ENCODE peak calls at places on chromosomes 16 and 17, in eight cellular contexts. S is aorta; R is fibroblast of mammary gland; X is adipocyte; B is CD4-positive, CD25-positive, alpha-beta regulatory T cell; M is kidney epithelial cell; N is GM12865; Q is BE2C. L is an unnamed sample.

GRCh38 chr17:28811594-28812135 is 30.9 kb downstream of the FAM222B start:
- DNase-seq in S (no peak), R (peak; percentile 28), X (peak; percentile 42), B (peak; percentile 31), M (no peak), N (peak; percentile 15), Q (no peak), L (no peak)

GRCh38 chr16:67013823-67014640 is 14.9 kb upstream of the CBFB start:
- DNase-seq in S (peak; percentile 86), R (peak; percentile 47), X (peak; percentile 89), B (peak; percentile 64), M (no peak), N (peak; percentile 68), Q (peak; percentile 95), L (peak; percentile 93)

GRCh38 chr17:66115246-66115645 is 76.7 kb downstream of the CEP112 start:
- DNase-seq in S (no peak), R (peak; percentile 40), X (peak; percentile 29), B (no peak), M (no peak), N (no peak), Q (no peak), L (no peak)

GRCh38 chr17:55577011-55577586 is 65.8 kb upstream of the SMIM36 start:
- DNase-seq in S (peak; percentile 83), R (peak; percentile 95), X (peak; percentile 87), B (peak; percentile 13), M (peak; percentile 86), N (peak; percentile 78), Q (no peak), L (peak; percentile 55)

GRCh38 chr16:51201604-51202003 is 50.5 kb upstream of the SALL1 start:
- DNase-seq in S (no peak), R (no peak), X (no peak), B (no peak), M (no peak), N (no peak), Q (no peak), L (no peak)

GRCh38 chr17:78665952-78666920 is 89.0 kb upstream of the DNAH17 start:
- DNase-seq in S (peak; percentile 72), R (no peak), X (peak; percentile 19), B (peak; percentile 36), M (no peak), N (peak; percentile 67), Q (no peak), L (no peak)

GRCh38 chr17:66526827-66527226 is 224.4 kb downstream of the PRKCA start:
- DNase-seq in S (no peak), R (no peak), X (no peak), B (no peak), M (no peak), N (no peak), Q (no peak), L (no peak)

GRCh38 chr16:30619643-30620042 is 9.5 kb upstream of the ZNF689 start:
- DNase-seq in S (no peak), R (no peak), X (no peak), B (no peak), M (no peak), N (no peak), Q (no peak), L (no peak)

GRCh38 chr17:82689077-82689476 is 9.4 kb downstream of the RAB40B start:
- DNase-seq in S (peak; percentile 16), R (no peak), X (no peak), B (no peak), M (no peak), N (no peak), Q (no peak), L (no peak)

GRCh38 chr16:70700101-70701020 is 14.5 kb upstream of the MTSS2 start:
- DNase-seq in S (peak; percentile 84), R (no peak), X (no peak), B (no peak), M (no peak), N (no peak), Q (no peak), L (no peak)

GRCh38 chr17:48213797-48214196 is 106.2 kb downstream of the SNX11 start:
- DNase-seq in S (no peak), R (no peak), X (no peak), B (no peak), M (no peak), N (no peak), Q (no peak), L (no peak)

GRCh38 chr16:74874912-74875311 is 100.3 kb upstream of the FA2H start:
- DNase-seq in S (no peak), R (no peak), X (no peak), B (no peak), M (no peak), N (no peak), Q (no peak), L (no peak)

GRCh38 chr16:28950648-28951409 is at the start of gene NFATC2IP:
- DNase-seq in S (peak; percentile 100), R (peak; percentile 100), X (peak; percentile 100), B (peak; percentile 100), M (peak; percentile 99), N (peak; percentile 100), Q (peak; percentile 99), L (peak; percentile 100)

GRCh38 chr17:29143894-29144293 is 36.3 kb downstream of the MYO18A start:
- DNase-seq in S (peak; percentile 41), R (no peak), X (peak; percentile 61), B (no peak), M (no peak), N (peak; percentile 61), Q (peak; percentile 75), L (no peak)

GRCh38 chr16:56203052-56203451 is 11.8 kb downstream of the GNAO1 start:
- DNase-seq in S (peak; percentile 52), R (peak; percentile 20), X (no peak), B (no peak), M (no peak), N (peak; percentile 56), Q (peak; percentile 77), L (no peak)

GRCh38 chr16:70258946-70259345 is 7.2 kb upstream of the EXOSC6 start:
- DNase-seq in S (no peak), R (no peak), X (no peak), B (no peak), M (no peak), N (no peak), Q (no peak), L (no peak)

GRCh38 chr16:57266531-57267268 is 17.8 kb downstream of the PLLP start:
- DNase-seq in S (no peak), R (no peak), X (no peak), B (peak; percentile 52), M (no peak), N (no peak), Q (peak; percentile 32), L (no peak)

GRCh38 chr17:12768267-12768666 is 21.0 kb upstream of the ARHGAP44 start:
- DNase-seq in S (no peak), R (peak; percentile 40), X (no peak), B (no peak), M (no peak), N (no peak), Q (no peak), L (no peak)

GRCh38 chr17:12769981-12770380 is 19.3 kb upstream of the ARHGAP44 start:
- DNase-seq in S (no peak), R (peak; percentile 16), X (no peak), B (no peak), M (no peak), N (no peak), Q (no peak), L (no peak)

DNA sequence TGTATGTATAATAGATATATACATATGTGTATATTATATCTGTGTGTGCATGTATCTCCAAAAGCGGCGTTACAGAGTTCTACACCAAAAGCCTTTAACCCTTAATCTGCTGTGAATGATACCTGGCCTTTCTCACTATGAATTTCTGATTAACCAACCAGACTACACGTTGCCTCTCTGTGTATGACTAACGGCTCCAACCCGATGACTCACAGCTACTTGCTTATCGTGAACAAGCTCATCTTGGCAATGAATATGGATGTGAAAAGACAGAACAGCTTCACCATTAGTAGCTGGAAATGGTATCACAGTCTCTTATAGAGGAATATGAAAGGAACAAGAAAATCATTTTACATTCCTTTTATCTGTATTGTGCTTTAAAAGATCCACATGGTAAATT is 23.8 kb upstream of the ARHGAP44 start:
- DNase-seq in S (peak; percentile 57), R (peak; percentile 93), X (peak; percentile 79), B (no peak), M (peak; percentile 42), N (no peak), Q (no peak), L (peak; percentile 41)
- H3K4me3 ChIP-seq in S (no peak overlapping the region), R (no peak overlapping the region), X (no peak overlapping the region), B (no peak overlapping the region), M (no peak overlapping the region), N (no peak overlapping the region), Q (no peak overlapping the region), L (no peak overlapping the region)

GRCh38 chr17:43360376-43360738 is 38.4 kb upstream of the ARL4D start:
- DNase-seq in S (peak; percentile 50), R (peak; percentile 97), X (peak; percentile 80), B (peak; percentile 86), M (no peak), N (no peak), Q (peak; percentile 58), L (no peak)

GRCh38 chr17:43359469-43360105 is 39.2 kb upstream of the ARL4D start:
- DNase-seq in S (no peak), R (no peak), X (no peak), B (no peak), M (no peak), N (no peak), Q (no peak), L (peak; percentile 28)

GRCh38 chr17:43363926-43364285 is 34.9 kb upstream of the ARL4D start:
- DNase-seq in S (no peak), R (no peak), X (no peak), B (no peak), M (no peak), N (no peak), Q (no peak), L (no peak)

GRCh38 chr17:43363181-43363925 is 35.4 kb upstream of the ARL4D start:
- DNase-seq in S (no peak), R (no peak), X (no peak), B (no peak), M (no peak), N (no peak), Q (no peak), L (peak; percentile 42)

GRCh38 chr17:43360739-43361498 is 37.9 kb upstream of the ARL4D start:
- DNase-seq in S (peak; percentile 94), R (peak; percentile 100), X (peak; percentile 90), B (peak; percentile 95), M (peak; percentile 97), N (peak; percentile 100), Q (peak; percentile 94), L (peak; percentile 94)
- H3K4me3 ChIP-seq in S (peak overlapping the region; percentile 66), R (peak overlapping the region; percentile 86), X (peak overlapping the region; percentile 84), B (peak overlapping the region; percentile 95), M (peak overlapping the region; percentile 47), N (peak overlapping the region; percentile 62), Q (peak overlapping the region; percentile 75), L (peak overlapping the region; percentile 56)

DNA sequence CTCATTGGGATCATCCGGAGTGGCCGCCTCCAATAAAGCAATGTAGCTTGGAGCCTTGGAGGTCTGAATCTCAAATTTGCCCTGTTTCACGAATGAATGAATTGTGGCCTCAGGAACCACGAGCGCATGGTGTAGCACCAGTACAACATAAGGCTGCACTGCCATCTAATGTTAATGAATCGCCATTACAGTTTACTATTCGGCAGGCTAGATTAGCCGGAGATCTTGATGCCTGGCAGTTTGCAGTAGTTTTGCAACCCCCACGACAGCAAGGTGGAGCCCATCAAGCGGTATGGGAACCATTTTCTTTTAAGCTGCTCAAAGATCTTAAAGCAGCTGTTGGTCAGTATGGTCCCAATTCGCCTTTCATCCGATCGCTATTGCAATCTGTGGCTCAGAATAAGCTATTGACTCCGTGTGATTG is 18.8 kb downstream of the ALOX15B start:
- DNase-seq in S (no peak), R (peak; percentile 85), X (peak; percentile 94), B (peak; percentile 76), M (no peak), N (peak; percentile 80), Q (peak; percentile 40), L (no peak)
- H3K4me3 ChIP-seq in S (no peak overlapping the region), R (no peak overlapping the region), X (no peak overlapping the region), B (no peak overlapping the region), M (no peak overlapping the region), N (no peak overlapping the region), Q (no peak overlapping the region), L (no peak overlapping the region)

GRCh38 chr17:17510456-17511292 is 14.5 kb upstream of the RASD1 start:
- DNase-seq in S (peak; percentile 29), R (no peak), X (no peak), B (no peak), M (no peak), N (no peak), Q (no peak), L (no peak)
- H3K4me3 ChIP-seq in S (no peak overlapping the region), R (no peak overlapping the region), X (no peak overlapping the region), B (no peak overlapping the region), M (no peak overlapping the region), N (no peak overlapping the region), Q (no peak overlapping the region), L (no peak overlapping the region)